ENCODE peak calls at places on chromosomes 4 and X, in eight cellular contexts. M, I, R, V, K, E, W and L are unnamed samples.

GRCh38 chr4:52057196-52057595 is 6.1 kb downstream of the SPATA18 start:
- DNase-seq in E (no peak), W (no peak), K (no peak), R (no peak), I (no peak), M (no peak), V (no peak), L (no peak)

GRCh38 chr4:165199722-165200121 is 7.6 kb upstream of the KLHL2 start:
- DNase-seq in W (no peak), I (peak), R (no peak), E (no peak), K (no peak), M (no peak), V (no peak), L (no peak)

GRCh38 chrX:84501798-84502628 is at the start of gene HDX:
- DNase-seq in W (peak), R (peak), K (peak), E (peak), M (no peak), V (peak), I (peak), L (peak)

GRCh38 chr4:141802324-141802723 is 165.9 kb downstream of the IL15 start:
- DNase-seq in K (peak), W (no peak), R (no peak), M (no peak), I (peak), V (no peak), E (no peak), L (no peak)

GRCh38 chrX:38474543-38474942 is 86.8 kb upstream of the TSPAN7 start:
- DNase-seq in W (no peak), E (no peak), M (no peak), V (no peak), I (no peak), R (no peak), K (no peak), L (no peak)

GRCh38 chrX:107563851-107564250 is 64.5 kb upstream of the PRPS1 start:
- DNase-seq in I (no peak), K (no peak), M (no peak), E (no peak), R (no peak), W (no peak), V (no peak), L (no peak)

GRCh38 chr4:123616970-123617392 is 220.4 kb downstream of the SPRY1 start:
- DNase-seq in M (no peak), W (peak), K (no peak), E (no peak), I (peak), V (peak), R (no peak), L (peak)

GRCh38 chr4:152138451-152138850 is 377.6 kb upstream of the GATB start:
- DNase-seq in R (no peak), I (no peak), M (no peak), K (no peak), W (no peak), E (no peak), V (no peak), L (no peak)

GRCh38 chr4:6123976-6124375 is 76.4 kb downstream of the JAKMIP1 start:
- DNase-seq in R (no peak), E (no peak), M (no peak), V (no peak), W (no peak), K (no peak), I (no peak), L (no peak)

GRCh38 chrX:4622768-4623167 is 909.3 kb upstream of the PRKX start:
- DNase-seq in M (no peak), K (no peak), W (peak), V (no peak), E (no peak), R (no peak), I (no peak), L (no peak)

GRCh38 chr4:152126233-152126632 is 365.4 kb upstream of the GATB start:
- DNase-seq in I (no peak), K (no peak), W (no peak), E (no peak), V (no peak), M (no peak), R (no peak), L (no peak)

GRCh38 chrX:17616936-17617335 is 120.4 kb upstream of the SCML1 start:
- DNase-seq in M (no peak), R (peak), W (peak), E (no peak), K (no peak), I (no peak), V (no peak), L (no peak)

GRCh38 chrX:103734125-103734760 is 23.5 kb downstream of the TMEM31 start:
- DNase-seq in I (peak), M (no peak), E (no peak), R (no peak), W (no peak), V (no peak), K (peak), L (no peak)

GRCh38 chrX:149003863-149004660 is 501.0 kb downstream of the IDS start:
- DNase-seq in M (no peak), W (no peak), E (no peak), R (peak), K (no peak), I (peak), V (no peak), L (no peak)

GRCh38 chr4:152281822-152282221 is 254.1 kb downstream of the FBXW7 start:
- DNase-seq in K (no peak), I (no peak), E (no peak), R (no peak), V (no peak), M (no peak), W (no peak), L (no peak)

GRCh38 chr4:85953651-85954018 is 406.2 kb downstream of the MAPK10 start:
- DNase-seq in R (no peak), I (peak), W (no peak), E (no peak), M (peak), K (peak), V (no peak), L (no peak)

GRCh38 chr4:124019749-124020549 is 623.4 kb downstream of the SPRY1 start:
- DNase-seq in R (no peak), E (no peak), K (no peak), V (no peak), M (no peak), I (no peak), W (no peak), L (no peak)

GRCh38 chr4:32216502-32216901 is 1496.3 kb downstream of the PCDH7 start:
- DNase-seq in R (no peak), E (no peak), K (no peak), I (no peak), V (no peak), M (no peak), W (no peak), L (no peak)

GRCh38 chr4:78618426-78618825 is 66.9 kb downstream of the ANXA3 start:
- DNase-seq in K (peak), W (no peak), V (no peak), M (no peak), R (no peak), E (no peak), I (no peak), L (no peak)

GRCh38 chr4:146059153-146059552 is 116.4 kb upstream of the LSM6 start:
- DNase-seq in R (no peak), W (no peak), K (no peak), M (no peak), I (no peak), E (no peak), V (no peak), L (no peak)

GRCh38 chr4:146063143-146063542 is 112.4 kb upstream of the LSM6 start:
- DNase-seq in V (no peak), E (no peak), M (no peak), W (no peak), K (no peak), I (peak), R (no peak), L (no peak)

GRCh38 chr4:146062325-146062715 is 113.2 kb upstream of the LSM6 start:
- DNase-seq in R (no peak), K (no peak), M (no peak), E (no peak), I (no peak), V (no peak), W (no peak), L (no peak)

GRCh38 chr4:146059865-146060264 is 115.7 kb upstream of the LSM6 start:
- DNase-seq in M (no peak), V (no peak), W (no peak), R (no peak), E (no peak), I (no peak), K (no peak), L (no peak)

GRCh38 chr4:146061610-146062324 is 113.8 kb upstream of the LSM6 start:
- DNase-seq in M (no peak), K (no peak), I (no peak), W (no peak), E (no peak), R (no peak), V (no peak), L (no peak)
- H3K27ac ChIP-seq in M (no peak), K (no peak), I (no peak), W (no peak), E (no peak), R (no peak), V (no peak), L (no peak)

DNA sequence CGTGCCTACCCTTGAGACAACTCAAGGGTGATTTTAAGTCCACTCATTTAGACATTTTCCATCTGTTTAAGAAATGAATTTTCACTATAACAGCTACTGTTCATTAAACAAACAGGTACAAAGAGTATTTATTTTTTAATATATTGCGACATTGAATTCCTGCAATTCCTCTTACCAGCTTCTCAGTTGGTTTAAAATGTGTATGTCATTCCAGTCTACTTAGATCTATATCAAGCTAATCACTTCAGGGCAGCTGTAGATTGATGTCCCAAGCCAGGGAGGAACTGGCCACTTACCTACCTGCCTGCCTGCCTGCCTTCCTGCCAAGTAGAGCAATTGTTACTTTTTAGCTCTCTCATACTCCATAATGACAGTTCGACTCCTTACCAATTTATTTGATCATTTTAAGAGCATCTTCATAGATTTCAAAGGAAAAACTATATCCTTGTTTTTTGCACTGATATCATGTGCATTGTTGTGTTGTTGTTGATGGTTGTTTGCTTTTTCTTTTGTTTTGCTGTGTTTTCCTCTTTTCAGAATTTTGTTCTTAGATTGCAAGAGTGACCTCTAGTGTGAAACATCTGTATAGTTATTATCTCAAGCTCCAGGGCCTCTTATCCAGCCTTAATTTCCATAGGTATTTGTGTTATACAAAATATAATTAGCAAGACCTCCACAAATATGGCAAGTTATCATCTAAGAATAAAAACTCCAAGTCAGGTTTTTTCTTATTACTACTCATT is 120.9 kb upstream of the NRK start:
- DNase-seq in W (no peak), V (no peak), I (peak), E (no peak), R (no peak), M (no peak), K (no peak), L (no peak)
- TF ChIP-seq CTCF in W (peak), V (peak), I (no peak), E (no peak), R (peak), M (peak), K (peak), L (no peak)

DNA sequence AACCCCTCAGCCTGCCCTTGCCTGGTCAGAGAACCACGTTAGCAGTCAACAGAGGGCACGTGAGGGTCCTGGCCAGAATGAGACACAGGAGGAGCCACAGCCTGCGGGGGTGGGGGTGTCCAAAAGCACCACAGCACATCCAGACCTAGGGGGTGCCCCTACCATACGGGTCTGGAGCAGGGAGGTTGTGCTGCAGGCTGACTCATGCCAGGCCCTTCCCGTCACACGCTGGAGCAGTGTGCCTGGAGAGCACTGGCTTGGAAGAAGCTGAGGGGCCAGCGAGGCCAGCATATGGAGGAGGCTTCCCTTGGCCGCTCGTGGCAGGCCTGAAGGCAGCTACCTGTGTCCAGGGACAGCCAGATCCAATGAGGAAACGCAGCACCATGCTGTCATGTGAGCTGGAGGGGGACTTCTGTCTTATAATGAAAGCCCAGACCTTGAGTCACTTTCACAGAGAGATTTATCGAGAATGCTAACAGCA is 1.5 kb upstream of the IRAK1 start:
- DNase-seq in K (peak), W (no peak), M (no peak), V (no peak), E (no peak), I (peak), R (no peak), L (no peak)
- H3K4me3 ChIP-seq in K (no peak), W (no peak), M (peak), V (no peak), E (no peak), I (no peak), R (no peak), L (no peak)

GRCh38 chr4:8221985-8222384 is 22.9 kb downstream of the SH3TC1 start:
- DNase-seq in I (no peak), R (no peak), W (no peak), E (no peak), M (no peak), K (no peak), V (no peak), L (no peak)

GRCh38 chr4:8220661-8221446 is 21.8 kb downstream of the SH3TC1 start:
- DNase-seq in R (no peak), W (no peak), V (no peak), I (no peak), K (no peak), E (no peak), M (no peak), L (no peak)

GRCh38 chr4:8219236-8219635 is 20.1 kb downstream of the SH3TC1 start:
- DNase-seq in E (no peak), W (no peak), V (no peak), R (no peak), I (no peak), M (no peak), K (no peak), L (no peak)

GRCh38 chr4:8222609-8223391 is 23.7 kb downstream of the SH3TC1 start:
- DNase-seq in K (no peak), R (no peak), M (no peak), I (no peak), E (no peak), W (no peak), V (no peak), L (no peak)

DNA sequence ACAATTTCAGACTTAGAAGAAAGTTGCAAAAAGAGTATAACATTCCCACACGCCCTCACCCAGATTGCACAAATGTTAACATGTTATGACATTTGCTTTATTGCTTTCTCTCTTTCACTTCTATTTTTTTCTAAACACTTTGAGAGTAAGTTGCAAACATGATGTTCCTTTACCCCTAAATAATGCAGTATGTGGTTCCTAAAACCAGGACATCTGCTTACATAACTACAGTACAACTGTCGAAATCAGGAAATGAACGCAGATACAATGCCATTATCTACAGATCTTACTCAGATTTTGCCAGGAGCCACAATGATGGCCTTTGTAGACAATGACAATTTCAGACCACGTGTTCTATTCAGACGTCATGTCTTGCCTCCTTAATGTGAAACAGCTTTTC is 22.4 kb downstream of the SH3TC1 start:
- DNase-seq in W (no peak), R (no peak), I (peak), V (no peak), M (no peak), E (no peak), K (peak), L (peak)
- H3K27ac ChIP-seq in W (no peak), R (no peak), I (no peak), V (peak), M (no peak), E (no peak), K (no peak), L (peak)

DNA sequence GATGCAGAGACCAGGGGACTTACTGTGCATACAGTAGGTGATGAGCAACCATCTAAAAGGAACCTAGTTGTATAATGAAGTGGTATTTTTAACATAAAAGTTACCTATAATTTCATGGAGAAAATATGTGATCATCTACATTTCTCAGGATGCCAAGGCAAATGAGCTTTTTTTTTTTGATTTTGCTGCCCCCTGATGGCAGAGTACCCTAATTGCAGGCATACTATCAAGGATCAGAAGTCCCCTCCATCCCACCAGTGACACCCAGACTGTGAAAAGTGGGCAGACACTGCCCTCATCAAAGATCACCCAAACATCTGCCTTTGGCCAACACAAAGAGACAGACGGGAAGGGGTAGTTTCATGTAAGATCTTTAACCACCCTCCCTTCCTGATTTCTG is 9.6 kb upstream of the ABLIM2 start:
- DNase-seq in K (no peak), R (no peak), I (no peak), W (no peak), M (no peak), V (no peak), E (no peak), L (no peak)
- TF ChIP-seq CTCF in K (peak), R (peak), I (peak), W (peak), M (peak), V (peak), E (no peak), L (no peak)